ENCODE peak calls at places on chromosomes 1 and 21, in four cellular contexts. F is OCI-M1, E is fibroblast of the conjunctiva, N is esophagus squamous epithelium. D is an unnamed sample.

GRCh38 chr1:205936846-205937707 is 6.2 kb downstream of the SLC26A9 start:
- DNase-seq in N (no peak), F (no peak), E (no peak), D (no peak)

GRCh38 chr1:76901158-76901767 is 34.0 kb downstream of the ST6GALNAC5 start:
- DNase-seq in E (peak), F (peak), N (no peak), D (peak)

GRCh38 chr1:59012378-59012777 is 228.5 kb upstream of the JUN start:
- DNase-seq in F (no peak), E (no peak), N (no peak), D (no peak)

GRCh38 chr1:26907071-26907922 is 6.5 kb downstream of the NR0B2 start:
- DNase-seq in E (peak), F (no peak), N (no peak), D (peak)

GRCh38 chr1:24903955-24904730 is 25.9 kb downstream of the RUNX3 start:
- DNase-seq in F (no peak), E (no peak), N (no peak), D (no peak)

GRCh38 chr1:87706779-87707228 is 378.1 kb downstream of the LMO4 start:
- DNase-seq in F (no peak), E (no peak), N (no peak), D (no peak)

GRCh38 chr1:42825058-42825851 is 8.1 kb upstream of the SVBP start:
- DNase-seq in N (no peak), E (no peak), F (peak), D (no peak)

GRCh38 chr1:53073899-53074311 is 11.9 kb downstream of the PODN start:
- DNase-seq in N (no peak), E (no peak), F (no peak), D (no peak)

GRCh38 chr1:245682638-245683376 is 528.0 kb downstream of the KIF26B start:
- DNase-seq in N (no peak), F (no peak), E (no peak), D (no peak)

GRCh38 chr1:86765073-86765472 is 60.7 kb downstream of the SH3GLB1 start:
- DNase-seq in N (no peak), F (peak), E (no peak), D (no peak)

GRCh38 chr1:36251794-36252481 is 27.7 kb downstream of the THRAP3 start:
- DNase-seq in F (no peak), N (no peak), E (no peak), D (no peak)

GRCh38 chr1:87292684-87293493 is 35.8 kb upstream of the LMO4 start:
- DNase-seq in N (no peak), F (peak), E (peak), D (peak)

GRCh38 chr1:3403011-3403345 is 51.5 kb upstream of the ARHGEF16 start:
- DNase-seq in N (no peak), F (no peak), E (no peak), D (no peak)

GRCh38 chr1:34407140-34407539 is 230.4 kb downstream of the C1orf94 start:
- DNase-seq in F (no peak), E (no peak), N (no peak), D (no peak)

GRCh38 chr1:54885863-54886723 is 902 bp downstream of the DHCR24 start:
- DNase-seq in F (peak), E (no peak), N (no peak), D (no peak)

GRCh38 chr1:29123871-29124365 is at the start of gene TMEM200B:
- DNase-seq in N (no peak), E (no peak), F (no peak), D (no peak)

GRCh38 chr21:25573409-25574206 is 33.7 kb downstream of the MRPL39 start:
- DNase-seq in F (peak), N (no peak), E (peak), D (peak)

GRCh38 chr1:25893072-25893604 is 13.1 kb downstream of the STMN1 start:
- DNase-seq in N (no peak), E (no peak), F (no peak), D (no peak)

GRCh38 chr1:68331117-68331865 is 99.0 kb upstream of the WLS start:
- DNase-seq in E (peak), F (peak), N (no peak), D (peak)

GRCh38 chr1:9555942-9556341 is 16.7 kb downstream of the SLC25A33 start:
- DNase-seq in F (no peak), E (no peak), N (no peak), D (no peak)

GRCh38 chr1:202968895-202969295 is 1.8 kb upstream of the CYB5R1 start:
- DNase-seq in N (no peak), F (peak), E (no peak), D (peak)

GRCh38 chr1:33410091-33410701 is 20.7 kb downstream of the PHC2 start:
- DNase-seq in N (no peak), F (no peak), E (peak), D (no peak)

GRCh38 chr1:210407207-210407886 is 78.6 kb downstream of the HHAT start:
- DNase-seq in E (no peak), N (no peak), F (peak), D (peak)

GRCh38 chr1:29222686-29223085 is 8.0 kb downstream of the MECR start:
- DNase-seq in N (no peak), F (no peak), E (no peak), D (no peak)

GRCh38 chr1:218156602-218157001 is 128.5 kb upstream of the RRP15 start:
- DNase-seq in F (no peak), E (no peak), N (no peak), D (no peak)

GRCh38 chr1:2863149-2863963 is 61.9 kb upstream of the TTC34 start:
- DNase-seq in N (no peak), F (no peak), E (no peak), D (no peak)

GRCh38 chr1:21932127-21932526 is 5.0 kb downstream of the HSPG2 start:
- DNase-seq in N (no peak), F (no peak), E (no peak), D (no peak)

GRCh38 chr21:46552274-46552673 is 52.6 kb downstream of the S100B start:
- DNase-seq in F (no peak), N (no peak), E (no peak), D (peak)

GRCh38 chr1:26469558-26469957 is 2.7 kb upstream of the HMGN2 start:
- DNase-seq in E (no peak), F (no peak), N (no peak), D (no peak)

GRCh38 chr1:93559045-93559444 is 111.1 kb downstream of the FNBP1L start:
- DNase-seq in N (no peak), F (peak), E (no peak), D (no peak)

GRCh38 chr1:228074954-228075730 is 7.4 kb upstream of the ARF1 start:
- DNase-seq in E (no peak), F (no peak), N (no peak), D (no peak)

GRCh38 chr1:116902718-116903390 is 6.9 kb upstream of the PTGFRN start:
- DNase-seq in F (no peak), E (no peak), N (no peak), D (no peak)

GRCh38 chr1:67052741-67053534 is 1.0 kb downstream of the SLC35D1 start:
- DNase-seq in F (peak), N (peak), E (no peak), D (no peak)

GRCh38 chr1:197911857-197912696 is 5.1 kb upstream of the LHX9 start:
- DNase-seq in F (no peak), E (no peak), N (no peak), D (no peak)

GRCh38 chr1:37931148-37931492 is 15.7 kb downstream of the INPP5B start:
- DNase-seq in F (no peak), E (no peak), N (no peak), D (no peak)

GRCh38 chr1:22122273-22123070 is 20.4 kb downstream of the WNT4 start:
- DNase-seq in N (no peak), F (no peak), E (no peak), D (no peak)

GRCh38 chr1:201739492-201740085 is 89.4 kb upstream of the IPO9 start:
- DNase-seq in E (no peak), N (no peak), F (no peak), D (no peak)